ENCODE peak calls at places on chromosomes 11 and 22, in four cellular contexts. L is psoas muscle, B is vagina, A is pancreas. G is an unnamed sample. For H3K9me3, the result is how much of the 10 kb centered on the place peaks cover.

GRCh38 chr22:40486962-40487602 is 116.7 kb downstream of the SGSM3 start:
- DNase-seq in A (no peak), L (no peak), B (no peak), G (no peak)

GRCh38 chr11:46236918-46237247 is 40.6 kb upstream of the CREB3L1 start:
- DNase-seq in B (no peak), L (peak), A (no peak), G (no peak)

GRCh38 chr22:24304067-24304675 is 33.5 kb downstream of the SPECC1L start:
- DNase-seq in B (no peak), L (no peak), A (no peak), G (no peak)

GRCh38 chr11:46216040-46216764 is 61.3 kb upstream of the CREB3L1 start:
- DNase-seq in B (no peak), L (no peak), A (no peak), G (no peak)

GRCh38 chr11:10807629-10808552 is 835 bp downstream of the EIF4G2 start:
- DNase-seq in L (peak), B (no peak), A (peak), G (peak)

GRCh38 chr11:87425943-87426342 is 388.2 kb downstream of the TMEM135 start:
- DNase-seq in L (no peak), B (no peak), A (no peak), G (no peak)

GRCh38 chr11:86291466-86292262 is 10.4 kb upstream of the HIKESHI start:
- DNase-seq in B (no peak), L (no peak), A (peak), G (peak)

GRCh38 chr22:38981005-38981658 is 1.0 kb upstream of the APOBEC3B start:
- DNase-seq in L (peak), B (no peak), A (peak), G (no peak)

GRCh38 chr11:118049771-118050170 is 27.1 kb upstream of the TMPRSS4 start:
- DNase-seq in A (no peak), B (peak), L (no peak), G (no peak)

GRCh38 chr11:117229931-117230285 is 2.0 kb downstream of the PCSK7 start:
- DNase-seq in B (no peak), A (no peak), L (no peak), G (no peak)

GRCh38 chr11:127816959-127817358 is 770.4 kb downstream of the ETS1 start:
- DNase-seq in B (no peak), L (no peak), A (no peak), G (no peak)

GRCh38 chr11:44177905-44178304 is 82.4 kb downstream of the EXT2 start:
- DNase-seq in A (no peak), L (no peak), B (no peak), G (no peak)

GRCh38 chr11:121890377-121890776 is 225.6 kb downstream of the BLID start:
- DNase-seq in L (no peak), A (no peak), B (no peak), G (no peak)

GRCh38 chr11:84890706-84891105 is 736.4 kb downstream of the DLG2 start:
- DNase-seq in L (peak), B (no peak), A (no peak), G (no peak)

GRCh38 chr22:47651216-47651987 is 889.0 kb downstream of the TBC1D22A start:
- DNase-seq in B (peak), A (no peak), L (no peak), G (no peak)

GRCh38 chr11:5621580-5621979 is 3.2 kb upstream of the TRIM34 start:
- DNase-seq in A (no peak), B (no peak), L (no peak), G (no peak)
- H3K27ac ChIP-seq in A (no peak), B (no peak), L (no peak), G (no peak)

DNA sequence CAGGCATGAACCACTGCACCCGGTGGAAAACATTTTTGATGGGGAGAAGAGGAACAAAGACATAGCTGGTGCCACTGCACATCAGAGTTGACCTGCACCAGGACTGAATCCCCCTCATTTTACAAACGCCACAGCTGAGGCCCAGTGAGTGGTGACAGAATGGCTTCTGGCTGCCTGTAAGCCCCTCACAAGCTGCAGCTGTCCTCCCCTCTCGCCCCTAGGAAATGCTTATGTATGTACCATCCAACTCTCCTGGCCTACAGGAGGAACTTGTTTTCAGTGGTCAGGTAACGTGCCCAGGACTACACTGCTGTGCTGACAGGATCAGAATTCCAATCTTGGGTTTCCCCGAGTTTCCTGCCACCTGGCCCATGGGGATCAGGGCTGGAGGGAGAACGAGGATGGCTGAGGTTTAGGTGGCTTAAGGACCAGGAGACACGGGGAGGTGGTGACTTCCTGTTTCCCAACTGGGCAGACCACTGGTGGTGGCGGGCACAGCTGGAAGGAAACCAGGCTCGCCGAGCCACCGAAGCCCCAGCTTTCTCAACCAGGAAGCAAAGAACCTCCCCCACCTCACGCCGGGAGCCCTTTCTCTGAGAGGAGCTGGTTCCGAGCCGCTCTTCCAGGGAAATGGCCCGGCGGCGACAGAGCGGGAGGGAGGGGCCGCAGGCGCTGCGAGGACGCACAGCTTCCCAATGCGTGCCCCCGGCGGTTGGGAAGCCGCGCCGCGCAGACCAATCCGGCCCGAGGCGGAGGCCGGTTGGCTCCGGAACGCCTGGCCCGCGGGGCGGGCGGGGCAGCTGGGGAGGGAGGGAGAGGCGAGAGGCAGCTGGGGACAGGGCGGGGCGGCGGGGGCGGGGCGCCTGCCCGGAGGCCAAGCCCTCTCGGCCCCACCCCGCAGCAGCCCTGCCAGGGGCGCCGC is 1.0 kb upstream of the LRFN4 start:
- DNase-seq in B (no peak), L (peak), A (peak), G (peak)
- TF ChIP-seq CTCF in B (no peak), L (no peak), A (no peak), G (no peak)

GRCh38 chr11:100403817-100404216 is 283.3 kb upstream of the ARHGAP42 start:
- DNase-seq in A (no peak), B (no peak), L (no peak), G (no peak)

GRCh38 chr11:100404907-100405306 is 282.2 kb upstream of the ARHGAP42 start:
- DNase-seq in L (no peak), A (no peak), B (no peak), G (no peak)
- H3K9me3 ChIP-seq in L (under half), A (under half), B (under half), G (under half)

GRCh38 chr22:25372000-25372595 is 152.7 kb downstream of the CRYBB2 start:
- DNase-seq in B (no peak), A (no peak), L (no peak), G (no peak)
- H3K27ac ChIP-seq in B (no peak), A (no peak), L (no peak), G (no peak)

GRCh38 chr11:102614485-102614884 is 10.6 kb downstream of the MMP20 start:
- DNase-seq in L (no peak), B (no peak), A (no peak), G (no peak)
- TF ChIP-seq CTCF in L (no peak), B (no peak), A (no peak), G (no peak)

G was measured in CD4-positive, alpha-beta T cell.